ENCODE peak calls at places on chromosomes 11 and 22, in ten cellular contexts. X is pancreas; J is HCT116; T is sigmoid colon; A is lower lobe of right lung; Z is uterus; S is gastrocnemius medialis; U is GM23338; E is effector memory CD4-positive, alpha-beta T cell; N is CD8-positive, alpha-beta T cell. M is an unnamed sample.
A peak's percentile ranks its signal among the peaks of the same experiment; 100 is the strongest.

GRCh38 chr11:7643323-7643722 is 30.0 kb downstream of the CYB5R2 start:
- DNase-seq in T (no peak), U (no peak), A (no peak), S (no peak), Z (no peak), N (no peak), J (no peak), X (no peak), E (no peak), M (no peak)

GRCh38 chr11:45961841-45962240 is 39.4 kb downstream of the LARGE2 start:
- DNase-seq in S (no peak), U (no peak), J (no peak), N (no peak), T (no peak), X (no peak), E (no peak), Z (no peak), A (no peak), M (no peak)

GRCh38 chr22:37022483-37023337 is 3.2 kb downstream of the MPST start:
- DNase-seq in A (no peak), T (no peak), X (no peak), U (no peak), S (no peak), E (no peak), J (no peak), Z (no peak), N (no peak), M (no peak)

GRCh38 chr11:104041792-104042191 is 5.4 kb downstream of the DDI1 start:
- DNase-seq in E (no peak), Z (no peak), S (no peak), T (no peak), J (no peak), U (no peak), A (no peak), X (no peak), N (no peak), M (no peak)

GRCh38 chr11:20364412-20364792 is 888 bp downstream of the HTATIP2 start:
- DNase-seq in J (no peak), Z (peak; percentile 20), U (no peak), T (no peak), A (no peak), S (no peak), E (no peak), N (no peak), X (no peak), M (peak; percentile 42)

GRCh38 chr11:102338479-102339010 is 8.5 kb upstream of the BIRC2 start:
- DNase-seq in U (no peak), T (no peak), Z (no peak), N (no peak), S (no peak), X (no peak), J (no peak), A (no peak), E (no peak), M (no peak)

GRCh38 chr11:3109921-3110706 is 52.9 kb upstream of the CARS1 start:
- DNase-seq in Z (peak; percentile 36), E (no peak), U (peak; percentile 89), A (peak; percentile 64), J (peak; percentile 37), S (peak; percentile 67), T (peak; percentile 78), X (no peak), N (peak; percentile 38), M (peak; percentile 34)

GRCh38 chr11:78801161-78801884 is 226.7 kb upstream of the NARS2 start:
- DNase-seq in Z (peak; percentile 40), T (peak; percentile 86), U (no peak), N (no peak), X (peak; percentile 66), J (no peak), E (no peak), A (no peak), S (peak; percentile 44), M (peak; percentile 46)

GRCh38 chr11:67631853-67632174 is 2.1 kb upstream of the NUDT8 start:
- DNase-seq in X (no peak), E (no peak), T (no peak), J (no peak), Z (no peak), S (no peak), U (no peak), N (no peak), A (no peak), M (no peak)

GRCh38 chr11:67631427-67631826 is 1.7 kb upstream of the NUDT8 start:
- DNase-seq in J (no peak), E (no peak), T (no peak), S (no peak), Z (peak; percentile 28), A (peak; percentile 52), X (peak; percentile 44), U (no peak), N (no peak), M (peak; percentile 61)

GRCh38 chr11:67629386-67630229 is at the start of gene NUDT8:
- DNase-seq in U (peak; percentile 89), T (peak; percentile 93), Z (peak; percentile 84), J (peak; percentile 63), N (peak; percentile 89), E (peak; percentile 80), A (peak; percentile 91), S (peak; percentile 77), X (peak; percentile 75), M (peak; percentile 87)

GRCh38 chr11:67630943-67631331 is 1.2 kb upstream of the NUDT8 start:
- DNase-seq in T (no peak), E (no peak), N (no peak), Z (peak; percentile 12), S (no peak), U (no peak), X (no peak), A (no peak), J (no peak), M (no peak)

DNA sequence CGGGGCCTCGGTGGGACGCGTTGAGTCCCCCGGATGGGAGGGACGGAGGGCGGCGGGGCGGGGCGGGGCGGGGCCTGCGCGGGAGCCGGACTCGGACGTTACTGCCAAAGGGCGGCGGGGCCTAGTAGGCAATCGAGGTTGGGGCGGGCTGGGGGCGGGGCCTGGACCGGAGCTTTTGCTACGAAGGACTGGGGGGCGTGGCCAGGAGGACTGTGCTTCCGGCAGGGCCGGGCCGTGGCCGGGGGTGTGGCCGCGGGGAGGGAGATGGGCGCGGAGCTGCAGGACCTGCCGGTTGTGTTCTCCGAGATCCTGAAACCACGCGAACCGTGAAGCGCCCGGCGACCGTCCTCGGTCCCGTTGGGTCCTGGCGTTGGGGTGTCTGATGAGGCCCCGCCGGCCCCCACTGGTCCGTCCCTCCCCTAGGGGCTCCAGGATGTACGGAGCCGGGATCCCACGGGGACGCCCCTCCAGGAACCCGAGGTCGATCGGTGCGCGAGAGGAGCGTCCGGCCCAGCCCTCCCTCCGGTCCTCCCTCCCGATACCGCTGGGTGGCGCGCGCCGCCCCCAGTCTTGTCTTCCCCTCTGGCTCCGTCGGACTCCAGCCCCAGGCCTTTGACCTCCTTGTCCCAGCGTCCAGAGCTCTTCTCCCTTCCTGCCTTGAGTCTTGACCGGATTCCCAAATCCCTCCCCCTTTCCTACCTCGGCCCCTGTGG is 649 bp upstream of the NUDT8 start:
- DNase-seq in U (peak; percentile 100), E (peak; percentile 93), T (peak; percentile 99), J (peak; percentile 93), S (peak; percentile 97), Z (peak; percentile 98), A (peak; percentile 99), N (peak; percentile 90), X (peak; percentile 99), M (peak; percentile 99)
- H3K27ac ChIP-seq in U (peak overlapping the region; percentile 83), E (peak overlapping the region; percentile 77), T (peak overlapping the region; percentile 95), J (peak overlapping the region; percentile 77), S (peak overlapping the region; percentile 98), Z (peak overlapping the region; percentile 99), A (peak overlapping the region; percentile 87), N (peak overlapping the region; percentile 71), X (peak overlapping the region; percentile 84), M (peak overlapping the region; percentile 76)

GRCh38 chr22:26977741-26978140 is 320.4 kb downstream of the MIAT start:
- DNase-seq in E (no peak), U (peak; percentile 47), S (no peak), A (no peak), Z (no peak), X (no peak), T (no peak), J (no peak), N (no peak), M (no peak)

GRCh38 chr22:26983311-26983710 is 325.9 kb downstream of the MIAT start:
- DNase-seq in Z (no peak), X (no peak), U (no peak), S (no peak), A (no peak), T (no peak), N (no peak), E (no peak), J (no peak), M (no peak)

GRCh38 chr22:26979294-26979693 is 321.9 kb downstream of the MIAT start:
- DNase-seq in X (no peak), S (no peak), J (no peak), N (no peak), T (no peak), E (no peak), Z (no peak), A (no peak), U (peak; percentile 70), M (no peak)

GRCh38 chr22:26981520-26981919 is 324.1 kb downstream of the MIAT start:
- DNase-seq in E (no peak), J (no peak), T (peak; percentile 92), X (no peak), Z (peak; percentile 74), U (no peak), N (no peak), S (no peak), A (no peak), M (no peak)

DNA sequence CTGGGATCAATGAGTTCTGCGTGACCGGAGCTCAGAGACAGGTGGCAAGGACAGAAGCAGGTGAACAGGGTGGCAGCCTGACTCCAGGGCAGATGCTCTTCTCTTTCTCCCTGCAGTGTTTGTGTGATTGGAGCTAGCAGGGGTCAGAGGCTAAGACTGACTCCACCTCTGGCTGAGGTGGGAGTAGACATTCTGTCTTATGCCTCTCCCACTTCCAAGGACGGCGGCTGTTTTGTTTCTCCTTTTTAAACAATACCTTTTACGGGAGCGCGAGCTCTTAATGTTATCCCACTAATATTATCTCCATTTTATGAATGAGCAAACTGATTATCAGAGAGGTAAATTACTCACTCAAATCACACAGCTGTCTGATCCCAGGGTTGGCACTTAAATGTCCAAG is 323.7 kb downstream of the MIAT start:
- DNase-seq in J (no peak), A (no peak), T (peak; percentile 76), S (no peak), X (no peak), Z (peak; percentile 45), N (no peak), E (no peak), U (no peak), M (no peak)
- H3K27me3 ChIP-seq in J (peaks cover 81% of the 10 kb centered on the region), A (no peaks in the 10 kb centered on the region), T (no peaks in the 10 kb centered on the region), S (peaks cover 4% of the 10 kb centered on the region), X (no peaks in the 10 kb centered on the region), Z (no peaks in the 10 kb centered on the region), N (no peaks in the 10 kb centered on the region), E (no peaks in the 10 kb centered on the region), U (no peaks in the 10 kb centered on the region), M (no peaks in the 10 kb centered on the region)

DNA sequence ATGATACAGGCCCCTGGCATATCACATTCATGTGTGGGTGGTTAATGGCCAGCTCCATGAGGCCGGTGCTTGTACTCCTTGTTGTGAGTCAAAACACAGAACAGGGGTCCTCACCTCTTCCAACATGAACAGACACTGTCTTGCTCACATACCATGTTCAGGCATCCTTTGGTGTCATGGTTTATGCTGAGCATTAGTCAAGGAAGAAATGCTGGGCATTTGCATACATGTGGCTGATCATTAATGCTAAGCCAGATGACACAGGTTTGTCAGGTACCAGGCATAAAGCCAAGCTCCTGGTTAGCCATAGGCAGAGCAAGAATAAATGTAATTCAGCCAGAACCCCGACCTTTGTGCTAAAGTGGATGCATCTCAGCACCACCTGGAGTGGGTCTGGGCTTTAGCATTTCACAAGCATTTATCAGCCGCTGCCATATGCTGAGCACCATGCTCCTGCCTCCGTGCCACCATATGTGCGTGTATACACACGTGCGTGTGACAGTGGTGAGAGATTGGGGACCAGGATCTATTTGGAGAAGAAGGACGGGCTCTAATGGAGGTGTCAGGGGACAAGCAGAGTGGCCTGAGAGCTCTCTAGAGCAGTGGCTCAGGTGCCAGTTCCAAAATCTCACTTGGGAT is 55.0 kb downstream of the MICAL2 start:
- DNase-seq in Z (no peak), A (no peak), X (no peak), U (no peak), S (no peak), E (no peak), T (no peak), N (no peak), J (no peak), M (no peak)
- H3K27ac ChIP-seq in Z (peak overlapping the region; percentile 84), A (no peak overlapping the region), X (no peak overlapping the region), U (no peak overlapping the region), S (no peak overlapping the region), E (no peak overlapping the region), T (peak overlapping the region; percentile 94), N (no peak overlapping the region), J (peak overlapping the region; percentile 87), M (peak overlapping the region; percentile 46)

GRCh38 chr11:69863544-69864200 is 44.5 kb upstream of the FGF3 start:
- DNase-seq in U (no peak), X (no peak), E (no peak), N (no peak), T (no peak), J (no peak), A (peak; percentile 30), Z (no peak), S (no peak), M (no peak)

GRCh38 chr11:69865707-69866106 is 46.5 kb upstream of the FGF3 start:
- DNase-seq in T (no peak), S (no peak), A (peak; percentile 10), E (no peak), U (no peak), N (no peak), X (no peak), J (no peak), Z (no peak), M (no peak)

GRCh38 chr11:69866648-69867047 is 47.4 kb upstream of the FGF3 start:
- DNase-seq in E (no peak), N (no peak), T (no peak), X (no peak), Z (no peak), S (no peak), A (no peak), J (no peak), U (no peak), M (no peak)

GRCh38 chr11:69864589-69864929 is 45.3 kb upstream of the FGF3 start:
- DNase-seq in U (no peak), Z (no peak), A (no peak), S (no peak), T (no peak), X (no peak), J (no peak), N (no peak), E (no peak), M (no peak)

DNA sequence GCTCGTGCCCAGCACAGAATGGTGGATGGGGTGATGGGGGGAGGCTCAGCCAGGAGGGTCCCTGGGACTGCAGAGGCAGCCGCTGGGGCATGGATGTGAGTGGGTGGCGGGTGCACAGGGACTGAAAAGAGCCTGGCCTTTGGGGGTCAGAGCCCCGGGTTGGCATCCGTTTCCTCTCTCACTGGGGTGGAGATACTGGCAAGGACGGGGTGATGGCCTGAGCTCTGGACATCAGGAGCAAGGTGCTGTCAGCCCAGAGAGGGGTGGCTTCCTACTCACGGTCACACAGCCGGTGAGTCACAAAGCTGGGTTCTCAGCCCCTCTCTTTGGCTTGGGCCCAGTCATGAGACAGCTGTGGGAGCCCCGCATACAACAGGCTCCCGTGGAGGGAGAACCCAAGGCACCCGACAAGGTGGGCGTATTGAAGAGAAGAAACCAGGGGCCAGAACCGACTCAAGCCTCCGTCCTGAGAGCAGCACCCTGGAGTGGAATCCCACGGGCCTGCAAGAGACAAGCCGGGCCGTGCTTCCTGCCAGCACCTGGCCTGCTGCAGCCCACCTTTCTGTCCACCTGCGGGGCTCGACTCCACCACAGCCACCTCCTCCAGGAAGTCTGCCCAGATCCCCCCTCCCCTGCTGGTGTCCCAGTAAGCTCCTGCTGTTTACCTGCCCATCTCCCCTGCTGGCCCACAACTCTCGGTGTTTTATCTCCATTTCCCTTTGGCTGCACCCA is 45.9 kb upstream of the FGF3 start:
- DNase-seq in J (no peak), E (no peak), Z (no peak), T (no peak), U (no peak), S (no peak), A (peak; percentile 33), X (no peak), N (no peak), M (no peak)
- H3K27me3 ChIP-seq in J (no peaks in the 10 kb centered on the region), E (no peaks in the 10 kb centered on the region), Z (no peaks in the 10 kb centered on the region), T (no peaks in the 10 kb centered on the region), U (no peaks in the 10 kb centered on the region), S (peaks cover 21% of the 10 kb centered on the region), A (peaks cover 41% of the 10 kb centered on the region), X (no peaks in the 10 kb centered on the region), N (no peaks in the 10 kb centered on the region), M (no peaks in the 10 kb centered on the region)